ENCODE peak calls at places on chromosomes 4 and X, in six cellular contexts. A is BJ, S is fibroblast of pulmonary artery, M is thoracic aorta, X is mammary epithelial cell, C is AG10803. F is an unnamed sample.

GRCh38 chr4:75289843-75290616 is 224.2 kb downstream of the RCHY1 start:
- DNase-seq in S (peak; percentile 12), X (peak; percentile 7), M (no peak), A (no peak), C (no peak), F (no peak)

GRCh38 chrX:118579417-118579816 is 83.8 kb downstream of the DOCK11 start:
- DNase-seq in M (no peak), A (no peak), C (no peak), X (no peak), S (no peak), F (no peak)

GRCh38 chrX:123189318-123189717 is 5.2 kb downstream of the GRIA3 start:
- DNase-seq in M (no peak), C (no peak), X (no peak), S (no peak), A (no peak), F (no peak)

GRCh38 chrX:138775501-138775900 is 64.0 kb upstream of the FGF13 start:
- DNase-seq in S (peak; percentile 34), M (no peak), A (no peak), C (peak; percentile 48), X (peak; percentile 25), F (no peak)

GRCh38 chr4:13208558-13209193 is 275.5 kb downstream of the RAB28 start:
- DNase-seq in A (no peak), M (no peak), X (no peak), C (no peak), S (no peak), F (no peak)

GRCh38 chrX:13432376-13432775 is 112.5 kb upstream of the ATXN3L start:
- DNase-seq in S (peak; percentile 95), M (peak; percentile 14), C (peak; percentile 98), X (peak; percentile 87), A (peak; percentile 95), F (peak; percentile 71)

GRCh38 chr4:59553739-59554126 is 1646.4 kb upstream of the ADGRL3 start:
- DNase-seq in C (peak; percentile 17), X (peak; percentile 4), M (no peak), S (peak; percentile 40), A (peak; percentile 20), F (peak; percentile 2)

GRCh38 chr4:85489273-85489672 is 14.3 kb downstream of the ARHGAP24 start:
- DNase-seq in A (no peak), X (no peak), C (peak; percentile 47), M (no peak), S (peak; percentile 49), F (no peak)

GRCh38 chr4:126939401-126939800 is 693.4 kb upstream of the INTU start:
- DNase-seq in X (peak; percentile 69), M (no peak), S (peak; percentile 48), A (peak; percentile 32), C (peak; percentile 78), F (peak; percentile 1)

GRCh38 chr4:45650545-45650944 is 473.3 kb downstream of the GABRG1 start:
- DNase-seq in A (no peak), M (no peak), X (no peak), S (no peak), C (no peak), F (no peak)

GRCh38 chr4:184446132-184446531 is 28.2 kb downstream of the IRF2 start:
- DNase-seq in C (no peak), A (no peak), X (no peak), S (no peak), M (no peak), F (no peak)

GRCh38 chrX:48896611-48897011 is 957 bp downstream of the TIMM17B start:
- DNase-seq in M (no peak), S (peak; percentile 42), A (no peak), C (peak; percentile 31), X (no peak), F (no peak)

GRCh38 chr4:1026115-1026514 is 14.7 kb downstream of the FGFRL1 start:
- DNase-seq in C (no peak), S (peak; percentile 20), M (no peak), X (peak; percentile 28), A (no peak), F (no peak)

GRCh38 chr4:66991521-66991920 is 553.8 kb downstream of the CENPC start:
- DNase-seq in X (no peak), M (no peak), C (no peak), A (no peak), S (no peak), F (no peak)

GRCh38 chrX:141839856-141840255 is 1.7 kb downstream of the MAGEC3 start:
- DNase-seq in X (no peak), C (no peak), A (no peak), M (no peak), S (peak; percentile 3), F (no peak)

GRCh38 chrX:101022020-101022419 is 29.9 kb downstream of the TRMT2B start:
- DNase-seq in X (peak; percentile 0), A (no peak), M (no peak), S (no peak), C (no peak), F (no peak)

GRCh38 chr4:13849778-13850177 is 222.3 kb upstream of the BOD1L1 start:
- DNase-seq in X (no peak), S (no peak), A (no peak), C (no peak), M (no peak), F (no peak)

GRCh38 chr4:107379054-107379869 is 340.8 kb downstream of the PAPSS1 start:
- DNase-seq in X (peak; percentile 29), M (no peak), C (peak; percentile 67), A (no peak), S (peak; percentile 35), F (no peak)

GRCh38 chr4:157221895-157222763 is 1.6 kb downstream of the GRIA2 start:
- DNase-seq in M (no peak), C (no peak), A (no peak), S (no peak), X (no peak), F (peak; percentile 44)

GRCh38 chr4:37533286-37534033 is 152.7 kb downstream of the RELL1 start:
- DNase-seq in C (no peak), S (no peak), X (no peak), A (no peak), M (no peak), F (no peak)

GRCh38 chrX:111857534-111857933 is 18.4 kb upstream of the TRPC5OS start:
- DNase-seq in X (no peak), A (no peak), S (no peak), C (no peak), M (no peak), F (no peak)

GRCh38 chrX:119036369-119037029 is 36.3 kb upstream of the CT47C1 start:
- DNase-seq in S (no peak), C (no peak), X (no peak), M (no peak), A (no peak), F (no peak)

GRCh38 chr4:155777971-155778710 is 19.3 kb downstream of the GUCY1B1 start:
- DNase-seq in S (peak; percentile 23), M (no peak), C (peak; percentile 50), X (no peak), A (no peak), F (peak; percentile 14)

GRCh38 chrX:72126539-72127140 is 5.1 kb downstream of the RTL5 start:
- DNase-seq in A (peak; percentile 44), X (peak; percentile 76), M (peak; percentile 64), C (peak; percentile 85), S (peak; percentile 88), F (peak; percentile 64)

GRCh38 chrX:72127332-72127731 is 4.4 kb downstream of the RTL5 start:
- DNase-seq in M (no peak), A (no peak), X (no peak), C (no peak), S (no peak), F (no peak)

GRCh38 chrX:72129661-72130060 is 2.1 kb downstream of the RTL5 start:
- DNase-seq in M (no peak), X (no peak), C (no peak), A (no peak), S (no peak), F (no peak)

GRCh38 chrX:72128881-72129280 is 2.8 kb downstream of the RTL5 start:
- DNase-seq in M (no peak), X (no peak), S (peak; percentile 16), C (no peak), A (no peak), F (peak; percentile 13)

DNA sequence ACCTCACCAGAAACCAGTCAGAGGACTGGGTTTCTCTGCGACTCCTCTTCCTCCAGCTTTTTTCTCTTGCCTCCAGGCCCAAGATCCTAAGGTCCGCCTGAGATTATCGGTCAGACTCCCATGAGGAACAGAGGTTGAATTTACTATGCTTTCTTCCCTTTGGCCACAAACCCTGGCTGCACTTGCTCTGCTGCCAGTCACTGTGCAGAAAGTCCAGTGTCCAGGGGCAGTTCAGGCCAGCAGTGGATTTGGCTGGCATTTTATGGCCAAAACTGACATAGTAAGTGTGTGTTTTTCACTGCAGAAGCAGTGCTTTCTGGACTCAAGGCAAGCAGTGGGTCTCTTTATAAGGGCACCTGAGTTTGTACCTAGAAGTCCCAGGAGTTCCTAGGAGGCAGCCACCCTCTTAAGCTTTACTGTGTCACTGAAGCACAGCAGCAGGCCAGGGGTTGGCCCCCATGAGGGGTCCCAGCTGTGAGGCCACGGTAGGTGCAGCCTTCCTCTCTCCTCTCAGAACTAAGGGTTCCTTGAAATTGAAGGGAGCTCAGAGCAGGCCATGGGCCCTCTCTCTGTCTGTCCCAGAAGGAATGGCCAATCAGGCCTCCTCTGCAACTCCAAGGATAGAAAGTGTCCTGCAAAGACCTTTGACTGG is 3.4 kb downstream of the RTL5 start:
- DNase-seq in A (no peak), C (no peak), X (no peak), M (no peak), S (no peak), F (no peak)
- H3K4me3 ChIP-seq in A (no peak overlapping the region), C (no peak overlapping the region), X (no peak overlapping the region), M (no peak overlapping the region), S (no peak overlapping the region), F (no peak overlapping the region)

DNA sequence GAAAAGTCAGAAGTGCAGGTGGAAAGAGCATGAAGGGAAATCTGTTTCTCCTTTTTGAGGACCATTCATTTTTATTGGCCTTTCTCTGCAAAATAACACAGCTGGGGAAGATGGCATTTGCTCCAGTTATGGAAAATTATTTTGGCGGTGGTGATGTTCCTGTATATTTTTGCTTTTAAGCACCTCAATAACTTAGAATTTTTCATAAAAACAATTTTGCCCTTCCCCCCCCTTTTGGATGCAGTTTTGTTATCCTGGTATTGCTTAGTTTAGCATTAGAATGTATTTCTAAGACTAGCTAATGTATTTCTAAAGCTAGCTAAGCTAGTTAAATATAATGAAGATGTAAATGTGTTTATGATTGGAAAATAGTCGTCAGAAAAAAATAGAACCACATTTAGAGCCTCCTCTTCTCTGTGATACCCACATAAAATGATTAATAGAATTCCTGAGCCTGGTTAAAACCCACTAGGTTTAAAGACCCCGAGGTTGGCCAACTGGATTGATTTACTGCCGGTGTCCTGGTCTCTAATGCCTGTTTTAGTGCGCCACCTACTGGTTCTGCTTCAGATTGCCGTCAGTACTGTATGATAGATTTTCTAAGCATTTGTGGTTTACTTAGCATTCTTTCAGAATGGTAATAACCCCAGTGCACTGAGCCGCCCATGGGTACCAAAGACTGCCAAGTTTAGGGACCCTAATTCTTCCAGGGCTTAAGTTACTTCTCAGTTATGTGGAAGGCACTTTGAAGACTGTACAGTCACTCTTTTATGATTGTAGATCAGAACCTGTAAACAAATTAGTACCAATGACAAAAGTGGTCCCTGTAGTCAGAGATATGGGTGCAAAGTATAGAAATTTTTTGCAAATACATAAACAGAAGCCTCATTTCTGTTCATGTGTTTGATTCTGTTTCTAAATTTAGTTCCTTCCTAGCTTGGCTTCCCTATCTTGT is 11.4 kb downstream of the KLF3 start:
- DNase-seq in S (peak; percentile 90), X (peak; percentile 68), C (peak; percentile 78), A (peak; percentile 22), M (peak; percentile 63), F (peak; percentile 52)
- H3K4me3 ChIP-seq in S (no peak overlapping the region), X (no peak overlapping the region), C (no peak overlapping the region), A (no peak overlapping the region), M (peak overlapping the region; percentile 38), F (no peak overlapping the region)

GRCh38 chrX:102714994-102715393 is 2.7 kb downstream of the GPRASP2 start:
- DNase-seq in S (no peak), C (peak; percentile 3), A (no peak), M (no peak), X (no peak), F (no peak)
- H3K4me3 ChIP-seq in S (no peak overlapping the region), C (no peak overlapping the region), A (no peak overlapping the region), M (no peak overlapping the region), X (no peak overlapping the region), F (no peak overlapping the region)

GRCh38 chrX:40148189-40148438 is 50.4 kb upstream of the BCOR start:
- DNase-seq in X (no peak), S (no peak), M (no peak), A (no peak), C (no peak), F (no peak)
- H3K4me3 ChIP-seq in X (no peak overlapping the region), S (no peak overlapping the region), M (no peak overlapping the region), A (no peak overlapping the region), C (no peak overlapping the region), F (no peak overlapping the region)